ENCODE peak calls at places on chromosomes 12 and 14, in eight cellular contexts. I is PC-3; L is T-cell; Y is sigmoid colon; V is RWPE1; X is activated naive CD4-positive, alpha-beta T cell treated with anti-CD3 and anti-CD28 coated beads, Interleukin-2, amount 10 ng/mL, durations not matched to agents 7 days and 5 days; W is iPS DF 19.7; U is choroid plexus epithelial cell. R is an unnamed sample.

GRCh38 chr14:78946949-78947348 is 776.8 kb downstream of the NRXN3 start:
- DNase-seq in I (no peak), L (no peak), Y (no peak), V (no peak), X (no peak), W (no peak), U (no peak), R (no peak)

GRCh38 chr12:2273288-2273687 is 220.5 kb downstream of the CACNA1C start:
- DNase-seq in I (no peak), L (no peak), Y (peak; percentile 85), V (no peak), X (no peak), W (no peak), U (peak; percentile 87), R (no peak)

GRCh38 chr12:111596985-111597730 is 2.0 kb downstream of the ATXN2 start:
- DNase-seq in I (peak; percentile 68), L (peak; percentile 18), Y (peak; percentile 68), V (peak; percentile 41), X (no peak), W (no peak), U (peak; percentile 69), R (no peak)

GRCh38 chr12:13067322-13067721 is 23.1 kb downstream of the FAM234B start:
- DNase-seq in I (no peak), L (no peak), Y (no peak), V (no peak), X (no peak), W (no peak), U (no peak), R (no peak)

GRCh38 chr14:92400579-92401444 is 77.8 kb downstream of the SLC24A4 start:
- DNase-seq in I (no peak), L (no peak), Y (no peak), V (no peak), X (no peak), W (no peak), U (no peak), R (no peak)

GRCh38 chr12:6039894-6040601 is 84.4 kb downstream of the VWF start:
- DNase-seq in I (peak; percentile 74), L (peak; percentile 36), Y (peak; percentile 69), V (peak; percentile 63), X (peak; percentile 64), W (peak; percentile 45), U (peak; percentile 87), R (peak; percentile 63)

GRCh38 chr12:48995061-48995879 is 3.9 kb downstream of the DDN start:
- DNase-seq in I (peak; percentile 87), L (no peak), Y (peak; percentile 89), V (peak; percentile 97), X (peak; percentile 67), W (peak; percentile 71), U (peak; percentile 80), R (peak; percentile 79)

GRCh38 chr12:27869567-27869966 is 89.5 kb upstream of the MANSC4 start:
- DNase-seq in I (no peak), L (no peak), Y (no peak), V (no peak), X (no peak), W (no peak), U (no peak), R (no peak)

GRCh38 chr14:98028156-98028555 is 1231.0 kb downstream of the VRK1 start:
- DNase-seq in I (no peak), L (no peak), Y (no peak), V (no peak), X (no peak), W (no peak), U (no peak), R (no peak)

GRCh38 chr12:127238061-127238460 is 1028.9 kb upstream of the TMEM132C start:
- DNase-seq in I (no peak), L (no peak), Y (no peak), V (no peak), X (no peak), W (no peak), U (peak; percentile 30), R (no peak)

GRCh38 chr12:71472441-71472911 is 32.9 kb downstream of the LGR5 start:
- DNase-seq in I (no peak), L (no peak), Y (no peak), V (no peak), X (no peak), W (no peak), U (no peak), R (no peak)

GRCh38 chr12:6062427-6063378 is 61.8 kb downstream of the VWF start:
- DNase-seq in I (peak; percentile 56), L (peak; percentile 60), Y (peak; percentile 76), V (peak; percentile 68), X (peak; percentile 73), W (no peak), U (peak; percentile 66), R (no peak)

GRCh38 chr12:82479511-82479910 is 121.2 kb downstream of the METTL25 start:
- DNase-seq in I (peak; percentile 44), L (no peak), Y (no peak), V (no peak), X (no peak), W (no peak), U (peak; percentile 48), R (no peak)

GRCh38 chr14:34794941-34795340 is 80.2 kb downstream of the BAZ1A start:
- DNase-seq in I (no peak), L (no peak), Y (no peak), V (no peak), X (no peak), W (no peak), U (no peak), R (no peak)

GRCh38 chr12:68440068-68440581 is 108.0 kb upstream of the MDM1 start:
- DNase-seq in I (peak; percentile 50), L (no peak), Y (no peak), V (peak; percentile 10), X (no peak), W (no peak), U (peak; percentile 62), R (no peak)

GRCh38 chr12:49944718-49945117 is 5.8 kb upstream of the AQP2 start:
- DNase-seq in I (no peak), L (no peak), Y (no peak), V (no peak), X (no peak), W (no peak), U (no peak), R (no peak)

GRCh38 chr12:3076730-3077571 is at the start of gene TSPAN9:
- DNase-seq in I (peak; percentile 52), L (peak; percentile 63), Y (peak; percentile 93), V (peak; percentile 86), X (peak; percentile 69), W (no peak), U (peak; percentile 42), R (peak; percentile 68)